ENCODE peak calls at places on chromosomes 4 and X, in eight cellular contexts. F is HepG2, J is A549, I is heart left ventricle, C is ascending aorta, N is tibial nerve, D is stomach, X is fibroblast of lung. Z is an unnamed sample.
A peak's percentile ranks its signal among the peaks of the same experiment; 100 is the strongest.

GRCh38 chr4:53917719-53918118 is 146.7 kb downstream of the CHIC2 start:
- DNase-seq in F (no peak), J (no peak), I (no peak), C (no peak), N (no peak), D (no peak), X (peak; percentile 48), Z (no peak)

GRCh38 chrX:49171752-49172279 is at the start of gene PLP2:
- DNase-seq in F (no peak), J (peak; percentile 66), I (peak; percentile 56), C (no peak), N (no peak), D (peak; percentile 58), X (peak; percentile 59), Z (no peak)

GRCh38 chrX:69321006-69321655 is 155.9 kb upstream of the PJA1 start:
- DNase-seq in F (no peak), J (no peak), I (no peak), C (no peak), N (no peak), D (peak; percentile 21), X (no peak), Z (no peak)

GRCh38 chr4:165208741-165209388 is 1.5 kb downstream of the KLHL2 start:
- DNase-seq in F (no peak), J (no peak), I (no peak), C (no peak), N (no peak), D (no peak), X (peak; percentile 55), Z (no peak)

GRCh38 chr4:3777033-3777390 is 10.8 kb downstream of the ADRA2C start:
- DNase-seq in F (no peak), J (no peak), I (no peak), C (no peak), N (no peak), D (no peak), X (no peak), Z (no peak)

GRCh38 chr4:5206391-5206790 is 155.1 kb downstream of the STK32B start:
- DNase-seq in F (no peak), J (peak; percentile 9), I (peak; percentile 40), C (no peak), N (peak; percentile 21), D (no peak), X (peak; percentile 93), Z (no peak)

GRCh38 chr4:72312032-72312650 is 256.9 kb downstream of the ADAMTS3 start:
- DNase-seq in F (peak; percentile 1), J (peak; percentile 40), I (peak; percentile 85), C (peak; percentile 17), N (peak; percentile 46), D (peak; percentile 29), X (peak; percentile 92), Z (peak; percentile 34)

GRCh38 chr4:21780158-21780557 is 168.4 kb downstream of the KCNIP4 start:
- DNase-seq in F (no peak), J (no peak), I (no peak), C (no peak), N (no peak), D (no peak), X (peak; percentile 70), Z (no peak)

GRCh38 chr4:48347282-48347921 is 6.1 kb downstream of the SLAIN2 start:
- DNase-seq in F (no peak), J (no peak), I (no peak), C (no peak), N (no peak), D (no peak), X (no peak), Z (no peak)

GRCh38 chr4:169583563-169583962 is 28.8 kb downstream of the NEK1 start:
- DNase-seq in F (no peak), J (no peak), I (no peak), C (no peak), N (no peak), D (no peak), X (peak; percentile 13), Z (no peak)

GRCh38 chrX:137194164-137194563 is 160.4 kb upstream of the GPR101 start:
- DNase-seq in F (peak; percentile 12), J (peak; percentile 42), I (no peak), C (no peak), N (no peak), D (peak; percentile 27), X (no peak), Z (no peak)

GRCh38 chrX:68832101-68832416 is 3.2 kb downstream of the EFNB1 start:
- DNase-seq in F (no peak), J (no peak), I (peak; percentile 61), C (no peak), N (no peak), D (peak; percentile 45), X (peak; percentile 80), Z (no peak)

GRCh38 chr4:86935499-86935832 is 655 bp downstream of the AFF1 start:
- DNase-seq in F (no peak), J (no peak), I (no peak), C (no peak), N (no peak), D (peak; percentile 27), X (no peak), Z (no peak)

GRCh38 chrX:118644378-118644777 is 83.0 kb upstream of the IL13RA1 start:
- DNase-seq in F (peak; percentile 54), J (peak; percentile 72), I (no peak), C (no peak), N (no peak), D (no peak), X (peak; percentile 43), Z (no peak)

GRCh38 chrX:73836956-73837477 is 274.0 kb downstream of the CHIC1 start:
- DNase-seq in F (no peak), J (no peak), I (no peak), C (no peak), N (no peak), D (no peak), X (no peak), Z (no peak)

GRCh38 chr4:54542540-54543041 is 115.2 kb upstream of the KIT start:
- DNase-seq in F (no peak), J (no peak), I (no peak), C (no peak), N (no peak), D (no peak), X (no peak), Z (no peak)

GRCh38 chr4:135201081-135201480 is 999.5 kb upstream of the PABPC4L start:
- DNase-seq in F (no peak), J (no peak), I (no peak), C (no peak), N (no peak), D (no peak), X (peak; percentile 80), Z (no peak)

GRCh38 chrX:151929131-151929530 is 16.4 kb downstream of the MAGEA4 start:
- DNase-seq in F (no peak), J (no peak), I (no peak), C (no peak), N (no peak), D (no peak), X (no peak), Z (no peak)

GRCh38 chr4:38163216-38164006 is 203.2 kb downstream of the PTTG2 start:
- DNase-seq in F (no peak), J (peak; percentile 19), I (no peak), C (no peak), N (no peak), D (peak; percentile 52), X (peak; percentile 86), Z (no peak)

GRCh38 chr4:85478576-85478975 is 3.6 kb downstream of the ARHGAP24 start:
- DNase-seq in F (no peak), J (no peak), I (no peak), C (no peak), N (no peak), D (no peak), X (peak; percentile 74), Z (no peak)

GRCh38 chrX:108268434-108269080 is 169.7 kb downstream of the COL4A6 start:
- DNase-seq in F (no peak), J (no peak), I (peak; percentile 24), C (no peak), N (no peak), D (no peak), X (peak; percentile 37), Z (no peak)

GRCh38 chr4:89438102-89438831 is 130.7 kb upstream of the GPRIN3 start:
- DNase-seq in F (peak; percentile 23), J (peak; percentile 70), I (no peak), C (no peak), N (no peak), D (peak; percentile 41), X (no peak), Z (no peak)

GRCh38 chrX:77723684-77724083 is 62.3 kb downstream of the ATRX start:
- DNase-seq in F (no peak), J (no peak), I (no peak), C (no peak), N (no peak), D (no peak), X (no peak), Z (no peak)

GRCh38 chr4:185566972-185567749 is 31.9 kb upstream of the PDLIM3 start:
- DNase-seq in F (peak; percentile 78), J (peak; percentile 34), I (peak; percentile 62), C (no peak), N (no peak), D (no peak), X (peak; percentile 87), Z (peak; percentile 33)

GRCh38 chrX:2913118-2913517 is 16.0 kb downstream of the ARSD start:
- DNase-seq in F (no peak), J (no peak), I (no peak), C (no peak), N (no peak), D (no peak), X (no peak), Z (no peak)

GRCh38 chr4:102263024-102263787 is 82.1 kb downstream of the SLC39A8 start:
- DNase-seq in F (peak; percentile 41), J (peak; percentile 66), I (no peak), C (no peak), N (no peak), D (no peak), X (peak; percentile 64), Z (no peak)
- H3K4me3 ChIP-seq in F (no peak overlapping the region), J (no peak overlapping the region), I (no peak overlapping the region), C (no peak overlapping the region), N (no peak overlapping the region), D (no peak overlapping the region), X (no peak overlapping the region), Z (no peak overlapping the region)

DNA sequence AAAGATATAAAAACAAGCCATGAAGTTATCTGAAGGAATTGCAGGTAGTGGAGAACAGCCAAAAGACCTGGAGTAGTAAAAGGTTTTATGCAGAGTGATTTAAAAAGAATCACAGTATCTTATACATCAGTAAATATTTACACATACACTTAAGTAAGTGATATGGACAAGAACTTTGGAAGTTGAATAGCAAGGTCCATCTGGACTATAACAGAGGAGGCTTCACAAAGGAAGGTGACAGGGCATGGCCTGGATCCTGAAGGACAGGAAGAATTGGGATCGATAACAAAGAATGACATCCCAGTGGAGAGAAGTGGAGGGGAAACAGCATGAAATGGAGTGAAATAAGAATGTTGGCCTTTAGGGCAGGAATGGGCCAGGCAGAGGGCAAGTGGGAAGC is 46.2 kb downstream of the TET2 start:
- DNase-seq in F (peak; percentile 47), J (no peak), I (no peak), C (no peak), N (no peak), D (no peak), X (no peak), Z (no peak)
- H3K27ac ChIP-seq in F (no peak overlapping the region), J (no peak overlapping the region), I (no peak overlapping the region), C (peak overlapping the region; percentile 24), N (no peak overlapping the region), D (no peak overlapping the region), X (no peak overlapping the region), Z (peak overlapping the region; percentile 53)

GRCh38 chr4:83771113-83771705 is 235.3 kb downstream of the GPAT3 start:
- DNase-seq in F (peak; percentile 21), J (peak; percentile 59), I (peak; percentile 29), C (no peak), N (no peak), D (peak; percentile 45), X (peak; percentile 43), Z (no peak)
- TF ChIP-seq CTCF in F (peak; percentile 73), J (peak; percentile 66), I (peak; percentile 50), C (no peak), N (no peak), D (peak; percentile 31), X (peak; percentile 62), Z (no peak)

GRCh38 chr4:140013088-140013487 is 140.9 kb downstream of the MAML3 start:
- DNase-seq in F (no peak), J (no peak), I (no peak), C (no peak), N (no peak), D (no peak), X (no peak), Z (no peak)
- H3K4me3 ChIP-seq in F (no peak overlapping the region), J (peak overlapping the region; percentile 6), I (no peak overlapping the region), C (no peak overlapping the region), N (no peak overlapping the region), D (no peak overlapping the region), X (no peak overlapping the region), Z (peak overlapping the region; percentile 45)

Z was measured in thoracic aorta.